ENCODE peak calls at places on chromosomes 11 and 22, in four cellular contexts. N is adrenal gland, G is HCT116, S is NB4. Z is an unnamed sample.

GRCh38 chr22:29627196-29627535 is 23.7 kb downstream of the NF2 start:
- DNase-seq in G (no peak), S (no peak), N (no peak), Z (no peak)

GRCh38 chr11:106101797-106102196 is 24.3 kb downstream of the AASDHPPT start:
- DNase-seq in G (no peak), S (no peak), N (no peak), Z (no peak)

GRCh38 chr11:110433393-110434333 is 3.9 kb downstream of the FDX1 start:
- DNase-seq in N (no peak), S (peak; percentile 47), G (no peak), Z (no peak)

GRCh38 chr11:117829369-117829725 is 4.8 kb upstream of the FXYD2 start:
- DNase-seq in S (no peak), G (no peak), N (no peak), Z (peak; percentile 41)

GRCh38 chr22:39913321-39913720 is 12.4 kb downstream of the GRAP2 start:
- DNase-seq in N (no peak), G (no peak), S (no peak), Z (no peak)

GRCh38 chr22:27541831-27542230 is 259.7 kb downstream of the MN1 start:
- DNase-seq in S (no peak), G (no peak), N (no peak), Z (no peak)

GRCh38 chr22:46537946-46538815 is 761 bp upstream of the CELSR1 start:
- DNase-seq in G (no peak), S (peak; percentile 69), N (no peak), Z (no peak)

GRCh38 chr22:29344137-29344536 is 28.6 kb upstream of the RASL10A start:
- DNase-seq in S (no peak), G (peak; percentile 86), N (peak; percentile 91), Z (peak; percentile 92)

GRCh38 chr11:32231909-32232493 is 141.1 kb downstream of the RCN1 start:
- DNase-seq in G (peak; percentile 36), S (peak; percentile 51), N (peak; percentile 10), Z (no peak)

GRCh38 chr11:18590573-18590972 is 2.0 kb upstream of the UEVLD start:
- DNase-seq in S (no peak), G (no peak), N (peak; percentile 26), Z (no peak)

GRCh38 chr11:68327586-68328370 is 15.4 kb downstream of the LRP5 start:
- DNase-seq in G (no peak), N (peak; percentile 68), S (no peak), Z (no peak)

GRCh38 chr11:44861829-44862545 is 88.7 kb downstream of the TP53I11 start:
- DNase-seq in S (peak; percentile 98), N (peak; percentile 87), G (peak; percentile 89), Z (peak; percentile 49)

GRCh38 chr11:2305862-2306823 is 4.3 kb downstream of the TSPAN32 start:
- DNase-seq in N (peak; percentile 35), G (no peak), S (peak; percentile 51), Z (peak; percentile 65)

GRCh38 chr11:71210861-71211260 is 41.5 kb downstream of the SHANK2 start:
- DNase-seq in N (no peak), S (no peak), G (no peak), Z (no peak)

GRCh38 chr11:13462928-13463778 is at the start of gene BTBD10:
- DNase-seq in S (peak; percentile 94), N (peak; percentile 95), G (peak; percentile 83), Z (peak; percentile 96)

GRCh38 chr22:40676644-40677043 is 2.6 kb upstream of the MCHR1 start:
- DNase-seq in S (no peak), G (no peak), N (no peak), Z (no peak)

GRCh38 chr11:16859651-16860050 is 121.2 kb downstream of the C11orf58 start:
- DNase-seq in G (no peak), S (no peak), N (no peak), Z (no peak)

GRCh38 chr11:103530257-103530656 is 421.0 kb downstream of the DYNC2H1 start:
- DNase-seq in N (no peak), S (no peak), G (no peak), Z (no peak)

GRCh38 chr11:63445720-63446119 is 45.2 kb downstream of the PLAAT5 start:
- DNase-seq in G (no peak), S (peak; percentile 26), N (no peak), Z (no peak)

GRCh38 chr11:65505434-65506315 is 6.8 kb downstream of the MALAT1 start:
- DNase-seq in G (no peak), N (peak; percentile 46), S (peak; percentile 38), Z (no peak)

GRCh38 chr22:20025401-20026203 is 4.7 kb downstream of the TANGO2 start:
- DNase-seq in N (no peak), S (no peak), G (no peak), Z (no peak)

GRCh38 chr11:7892059-7892699 is 38.9 kb downstream of the OR10A6 start:
- DNase-seq in N (no peak), S (peak; percentile 30), G (no peak), Z (no peak)

GRCh38 chr11:76162336-76163288 is 43.7 kb downstream of the WNT11 start:
- DNase-seq in S (no peak), N (no peak), G (no peak), Z (peak; percentile 43)

GRCh38 chr11:68657021-68657780 is 27.1 kb upstream of the GAL start:
- DNase-seq in G (no peak), N (no peak), S (no peak), Z (peak; percentile 13)

GRCh38 chr22:19832476-19833108 is 22.1 kb downstream of the GNB1L start:
- DNase-seq in S (peak; percentile 31), N (no peak), G (no peak), Z (no peak)

GRCh38 chr22:46659791-46660186 is 39.6 kb downstream of the GRAMD4 start:
- DNase-seq in G (no peak), N (no peak), S (no peak), Z (no peak)

GRCh38 chr11:91299980-91300379 is 924.6 kb upstream of the FAT3 start:
- DNase-seq in N (no peak), G (no peak), S (peak; percentile 8), Z (no peak)

GRCh38 chr11:70202898-70203748 is at the start of gene FADD:
- DNase-seq in G (peak; percentile 88), S (peak; percentile 95), N (peak; percentile 95), Z (peak; percentile 91)
- TF ChIP-seq POLR2A in G (peak; percentile 49), S (peak; percentile 94), N (peak; percentile 73), Z (peak; percentile 94)

GRCh38 chr22:49829044-49829719 is 1.5 kb upstream of the BRD1 start:
- DNase-seq in N (no peak), S (no peak), G (no peak), Z (no peak)
- TF ChIP-seq CTCF in N (no peak), S (no peak), G (no peak), Z (no peak)

GRCh38 chr11:129946965-129947364 is 51.6 kb upstream of the NFRKB start:
- DNase-seq in N (no peak), S (no peak), G (no peak), Z (no peak)

GRCh38 chr11:129944696-129945095 is 49.3 kb upstream of the NFRKB start:
- DNase-seq in N (no peak), S (no peak), G (no peak), Z (no peak)

GRCh38 chr11:129946256-129946655 is 50.9 kb upstream of the NFRKB start:
- DNase-seq in N (no peak), S (peak; percentile 46), G (no peak), Z (no peak)

GRCh38 chr11:129947474-129947873 is 52.1 kb upstream of the NFRKB start:
- DNase-seq in G (no peak), N (no peak), S (no peak), Z (no peak)

DNA sequence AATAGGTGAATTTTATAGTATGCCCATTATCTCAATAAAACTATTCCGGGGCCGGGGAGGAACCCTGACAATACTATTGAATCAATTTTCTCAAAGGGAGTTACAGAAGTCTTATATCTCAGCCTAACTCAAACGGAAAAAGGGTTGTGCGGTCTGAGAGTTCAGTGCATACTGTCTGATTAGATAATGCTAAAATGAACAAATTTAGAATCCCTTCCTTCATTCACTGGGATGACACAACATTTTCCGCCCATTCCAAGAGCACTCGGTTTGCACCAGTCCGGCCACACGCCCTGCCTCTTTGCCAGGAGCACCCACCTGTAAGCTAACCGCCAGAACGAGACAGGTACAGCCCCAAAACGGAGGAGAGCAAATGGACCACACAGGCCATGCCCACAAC is 50.0 kb upstream of the NFRKB start:
- DNase-seq in G (no peak), S (no peak), N (no peak), Z (no peak)
- H3K4me3 ChIP-seq in G (no peak overlapping the region), S (no peak overlapping the region), N (no peak overlapping the region), Z (no peak overlapping the region)

GRCh38 chr11:550746-551085 is 9.8 kb downstream of the LMNTD2 start:
- DNase-seq in S (no peak), N (no peak), G (no peak), Z (no peak)
- TF ChIP-seq POLR2A in S (no peak), N (no peak), G (no peak), Z (no peak)